ENCODE peak calls at places on chromosomes 7 and 10, in four cellular contexts. R is hepatocyte, H is DMS 273 treated with DMSO at 0.1 percent for 48 hours, N is ureter. Z is an unnamed sample.

GRCh38 chr10:30786131-30786530 is 156.6 kb upstream of the LYZL2 start:
- DNase-seq in R (no peak), H (no peak), N (no peak), Z (peak)

GRCh38 chr10:28796606-28797512 is 119.5 kb downstream of the BAMBI start:
- DNase-seq in R (peak), H (no peak), N (no peak), Z (peak)

GRCh38 chr7:1858435-1859265 is 188.6 kb downstream of the ELFN1 start:
- DNase-seq in R (no peak), H (no peak), N (no peak), Z (no peak)

GRCh38 chr7:99195867-99196266 is 12.0 kb downstream of the KPNA7 start:
- DNase-seq in R (no peak), H (no peak), N (no peak), Z (no peak)

GRCh38 chr7:140059288-140060242 is 3.2 kb downstream of the PARP12 start:
- DNase-seq in R (peak), H (no peak), N (peak), Z (peak)

GRCh38 chr10:26540601-26541000 is 102.5 kb downstream of the APBB1IP start:
- DNase-seq in R (no peak), H (no peak), N (no peak), Z (no peak)

GRCh38 chr10:33871557-33871956 is 537.1 kb upstream of the NRP1 start:
- DNase-seq in R (no peak), H (no peak), N (no peak), Z (no peak)

GRCh38 chr10:110215286-110215685 is 7.9 kb downstream of the MXI1 start:
- DNase-seq in R (no peak), H (no peak), N (no peak), Z (no peak)

GRCh38 chr7:149126662-149127321 is 668 bp upstream of the ZNF425 start:
- DNase-seq in R (peak), H (peak), N (peak), Z (peak)

GRCh38 chr7:4156190-4156589 is 525.9 kb upstream of the FOXK1 start:
- DNase-seq in R (peak), H (no peak), N (no peak), Z (no peak)

GRCh38 chr7:114865564-114865963 is 56.3 kb upstream of the MDFIC start:
- DNase-seq in R (peak), H (peak), N (peak), Z (peak)

GRCh38 chr10:70950062-70950461 is 61.7 kb upstream of the PCBD1 start:
- DNase-seq in R (no peak), H (no peak), N (no peak), Z (no peak)

GRCh38 chr7:44797329-44798258 is 1.1 kb downstream of the PPIA start:
- DNase-seq in R (peak), H (peak), N (peak), Z (peak)

GRCh38 chr10:128318366-128318765 is 192.1 kb upstream of the MKI67 start:
- DNase-seq in R (no peak), H (no peak), N (no peak), Z (no peak)

GRCh38 chr7:25522727-25523126 is 294.4 kb upstream of the NPVF start:
- DNase-seq in R (no peak), H (no peak), N (no peak), Z (no peak)

GRCh38 chr7:115274-115911 is 77.0 kb upstream of the FAM20C start:
- DNase-seq in R (peak), H (no peak), N (no peak), Z (no peak)

GRCh38 chr7:133688483-133689239 is 435.8 kb downstream of the EXOC4 start:
- DNase-seq in R (no peak), H (no peak), N (no peak), Z (no peak)

GRCh38 chr7:100132697-100133137 is 6.0 kb downstream of the MBLAC1 start:
- DNase-seq in R (peak), H (peak), N (peak), Z (peak)

GRCh38 chr10:100307716-100308115 is 21.2 kb upstream of the BLOC1S2 start:
- DNase-seq in R (no peak), H (no peak), N (no peak), Z (peak)

GRCh38 chr10:29804025-29804852 is 169.5 kb upstream of the SVIL start:
- DNase-seq in R (peak), H (peak), N (peak), Z (peak)

GRCh38 chr7:143494622-143495021 is 16.9 kb downstream of the TAS2R41 start:
- DNase-seq in R (no peak), H (no peak), N (no peak), Z (no peak)

GRCh38 chr7:87886875-87887274 is 10.6 kb downstream of the DBF4 start:
- DNase-seq in R (peak), H (peak), N (no peak), Z (peak)

GRCh38 chr7:118202056-118202455 is 18.1 kb downstream of the LSM8 start:
- DNase-seq in R (no peak), H (no peak), N (no peak), Z (no peak)

GRCh38 chr10:5575482-5576153 is 50.9 kb downstream of the CALML3 start:
- DNase-seq in R (peak), H (no peak), N (no peak), Z (no peak)

GRCh38 chr10:31557854-31558253 is 238.8 kb downstream of the ZEB1 start:
- DNase-seq in R (no peak), H (no peak), N (no peak), Z (no peak)

GRCh38 chr7:132390705-132391104 is 185.6 kb downstream of the PLXNA4 start:
- DNase-seq in R (peak), H (no peak), N (no peak), Z (peak)

GRCh38 chr10:89959433-89960110 is 258.2 kb downstream of the KIF20B start:
- DNase-seq in R (no peak), H (no peak), N (no peak), Z (no peak)

GRCh38 chr10:58107506-58107905 is 160.2 kb downstream of the IPMK start:
- DNase-seq in R (no peak), H (no peak), N (no peak), Z (peak)

GRCh38 chr10:70461397-70462348 is 16.9 kb upstream of the PALD1 start:
- DNase-seq in R (peak), H (peak), N (no peak), Z (peak)

GRCh38 chr10:131444862-131445461 is 133.4 kb upstream of the TCERG1L start:
- DNase-seq in R (no peak), H (no peak), N (no peak), Z (no peak)

GRCh38 chr10:26225322-26225721 is 8.7 kb downstream of the GAD2 start:
- DNase-seq in R (no peak), H (no peak), N (no peak), Z (no peak)

GRCh38 chr7:24926623-24927539 is 53.1 kb downstream of the OSBPL3 start:
- DNase-seq in R (no peak), H (no peak), N (no peak), Z (no peak)

GRCh38 chr10:32985781-32986350 is 27.8 kb upstream of the ITGB1 start:
- DNase-seq in R (no peak), H (no peak), N (no peak), Z (peak)

GRCh38 chr7:155584261-155584660 is 37.9 kb upstream of the CNPY1 start:
- DNase-seq in R (no peak), H (no peak), N (no peak), Z (no peak)

GRCh38 chr7:101945034-101945758 is 127.8 kb downstream of the CUX1 start:
- DNase-seq in R (no peak), H (no peak), N (no peak), Z (no peak)

GRCh38 chr7:70738080-70738479 is 393.9 kb upstream of the GALNT17 start:
- DNase-seq in R (peak), H (no peak), N (peak), Z (peak)